ENCODE peak calls at places on chromosomes 4 and X, in six cellular contexts. O is GM23338, Y is hepatocyte, U is MM.1S, K is HCT116, C is PC-3. M is an unnamed sample.

GRCh38 chr4:168199262-168199957 is 107.1 kb downstream of the ANXA10 start:
- DNase-seq in K (no peak), C (no peak), Y (no peak), U (no peak), O (no peak), M (no peak)

GRCh38 chrX:19535481-19535880 is 20.2 kb upstream of the MAP3K15 start:
- DNase-seq in O (peak; percentile 42), C (peak; percentile 43), Y (peak; percentile 28), U (peak; percentile 48), K (no peak), M (peak; percentile 28)

GRCh38 chr4:17545374-17546140 is 30.6 kb downstream of the CLRN2 start:
- DNase-seq in O (no peak), Y (no peak), U (no peak), C (no peak), K (no peak), M (no peak)

GRCh38 chr4:176444741-176445140 is 125.0 kb downstream of the SPCS3 start:
- DNase-seq in K (no peak), Y (no peak), O (no peak), U (no peak), C (peak; percentile 67), M (no peak)

GRCh38 chr4:128477540-128477939 is 189.9 kb upstream of the PGRMC2 start:
- DNase-seq in O (no peak), K (no peak), Y (no peak), U (no peak), C (no peak), M (no peak)

GRCh38 chr4:56435001-56435747 is at the start of gene PPAT:
- DNase-seq in U (peak; percentile 98), C (peak; percentile 99), Y (peak; percentile 99), K (peak; percentile 94), O (peak; percentile 98), M (peak; percentile 99)

GRCh38 chr4:38832624-38833528 is 23.7 kb downstream of the TLR6 start:
- DNase-seq in Y (no peak), K (no peak), O (peak; percentile 38), C (no peak), U (peak; percentile 10), M (no peak)

GRCh38 chrX:97705936-97706335 is 822.2 kb downstream of the RPA4 start:
- DNase-seq in C (no peak), U (no peak), K (no peak), O (no peak), Y (peak; percentile 13), M (peak; percentile 48)

GRCh38 chr4:101274888-101275752 is 72.2 kb downstream of the PPP3CA start:
- DNase-seq in K (no peak), U (no peak), Y (no peak), C (no peak), O (no peak), M (no peak)

GRCh38 chrX:10021461-10022272 is 54.5 kb downstream of the CLDN34 start:
- DNase-seq in O (no peak), K (no peak), Y (no peak), U (no peak), C (peak; percentile 36), M (no peak)

GRCh38 chrX:11949291-11949690 is 189.0 kb upstream of the FRMPD4 start:
- DNase-seq in Y (no peak), U (no peak), O (no peak), K (no peak), C (no peak), M (no peak)

GRCh38 chrX:11944486-11944885 is 186.4 kb downstream of the MSL3 start:
- DNase-seq in C (peak; percentile 66), U (no peak), K (no peak), Y (peak; percentile 49), O (peak; percentile 74), M (peak; percentile 57)
- TF ChIP-seq EZH2phosphoT487 in C (no peak), U (no peak), K (no peak), Y (no peak), O (no peak), M (no peak)

DNA sequence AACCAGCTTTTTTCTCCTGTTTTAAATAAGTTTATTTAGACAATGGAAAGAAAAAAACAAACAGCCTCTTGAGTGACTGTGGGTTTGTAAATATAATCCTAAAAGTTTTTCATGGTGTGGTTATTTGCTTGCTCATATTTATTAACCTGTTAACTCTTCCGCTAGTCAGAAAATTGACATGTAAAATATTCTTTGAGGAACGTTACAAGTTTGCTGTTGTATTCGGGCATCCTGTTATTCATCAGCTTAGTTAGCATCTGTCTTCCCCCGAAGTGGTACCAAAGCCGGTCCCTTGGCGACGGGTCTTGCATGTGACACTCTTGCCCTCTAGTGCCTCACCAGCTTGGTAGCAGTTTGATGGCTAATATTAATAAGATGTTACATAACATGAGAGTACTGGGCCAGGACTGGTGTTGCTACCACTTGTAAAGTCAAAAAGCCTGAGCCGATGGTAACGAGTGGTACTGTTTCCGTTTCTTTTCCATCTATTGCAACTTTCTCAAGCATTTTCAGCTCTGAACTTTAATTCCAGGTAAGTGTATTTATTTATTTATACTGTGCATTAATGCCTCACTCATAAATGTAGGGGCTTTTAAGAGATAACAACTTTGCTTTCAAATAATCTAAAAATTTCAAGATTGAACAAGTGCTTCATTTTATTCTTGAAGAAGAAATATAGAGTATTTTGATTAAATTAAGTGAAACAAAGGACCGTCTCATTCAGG is at the start of gene NDST3:
- DNase-seq in U (peak; percentile 65), K (peak; percentile 71), O (peak; percentile 83), Y (peak; percentile 79), C (peak; percentile 66), M (peak; percentile 88)
- TF ChIP-seq EZH2 in U (no peak), K (no peak), O (no peak), Y (no peak), C (no peak), M (no peak)

GRCh38 chrX:53223068-53223693 is 1.8 kb downstream of the KDM5C start:
- DNase-seq in O (no peak), U (no peak), C (peak; percentile 22), Y (no peak), K (no peak), M (peak; percentile 19)
- TF ChIP-seq CTCF in O (peak; percentile 27), U (peak; percentile 9), C (peak; percentile 23), Y (peak; percentile 26), K (no peak), M (peak; percentile 29)

GRCh38 chrX:15947648-15948317 is 93.2 kb upstream of the AP1S2 start:
- DNase-seq in Y (peak; percentile 27), K (no peak), O (peak; percentile 67), U (no peak), C (peak; percentile 64), M (peak; percentile 81)
- TF ChIP-seq EZH2phosphoT487 in Y (no peak), K (no peak), O (no peak), U (no peak), C (no peak), M (no peak)

GRCh38 chr4:185018834-185019450 is 652 bp downstream of the HELT start:
- DNase-seq in O (peak; percentile 66), Y (no peak), K (no peak), U (no peak), C (no peak), M (peak; percentile 42)
- TF ChIP-seq EZH2 in O (peak; percentile 69), Y (peak; percentile 0), K (no peak), U (no peak), C (no peak), M (peak; percentile 99)

GRCh38 chr4:45518832-45519231 is 605.0 kb downstream of the GABRG1 start:
- DNase-seq in K (no peak), Y (no peak), C (no peak), O (peak; percentile 31), U (no peak), M (no peak)
- TF ChIP-seq CTCF in K (no peak), Y (no peak), C (no peak), O (peak; percentile 59), U (no peak), M (peak; percentile 18)

GRCh38 chrX:121191779-121192178 is 144.4 kb downstream of the GLUD2 start:
- DNase-seq in O (no peak), K (no peak), C (no peak), Y (no peak), U (no peak), M (no peak)
- TF ChIP-seq EZH2phosphoT487 in O (no peak), K (no peak), C (no peak), Y (no peak), U (no peak), M (no peak)

DNA sequence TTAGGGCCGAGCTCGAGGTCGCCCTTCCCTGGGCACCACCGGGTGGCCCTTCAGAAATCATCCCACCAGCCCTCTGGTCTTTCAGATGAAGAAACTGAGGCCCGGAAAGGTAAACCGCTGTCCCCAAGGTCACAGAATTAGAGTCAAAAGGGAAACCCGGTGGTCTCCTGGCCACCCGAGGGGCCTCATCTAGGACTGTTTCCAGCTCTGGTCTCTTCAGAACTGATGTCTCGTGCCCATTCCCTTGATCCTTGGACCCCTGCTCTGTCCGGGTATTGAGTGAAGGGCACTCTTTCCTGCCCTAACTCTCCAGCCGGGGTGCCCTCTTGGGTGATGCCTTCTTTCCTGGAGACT is 841 bp downstream of the HTRA3 start:
- DNase-seq in K (no peak), Y (no peak), U (no peak), O (no peak), C (no peak), M (no peak)
- TF ChIP-seq EZH2 in K (no peak), Y (no peak), U (no peak), O (no peak), C (no peak), M (no peak)

GRCh38 chr4:77418333-77418732 is 187.3 kb upstream of the CXCL13 start:
- DNase-seq in O (peak; percentile 49), U (no peak), Y (peak; percentile 36), K (peak; percentile 24), C (peak; percentile 41), M (no peak)
- TF ChIP-seq CTCF in O (peak; percentile 70), U (peak; percentile 23), Y (peak; percentile 45), K (peak; percentile 37), C (peak; percentile 51), M (peak; percentile 25)